ENCODE peak calls at places on chromosomes 11 and 22, in ten cellular contexts. K, L, M, Y, G, E, C, H, P and R are unnamed samples.

GRCh38 chr11:69659591-69659990 is 15.6 kb downstream of the LTO1 start:
- DNase-seq in K (no peak), L (no peak), M (no peak), Y (no peak), G (no peak), E (no peak), C (peak; percentile 66), H (no peak), P (no peak), R (peak; percentile 16)

GRCh38 chr22:37203354-37204044 is 8.8 kb downstream of the SSTR3 start:
- DNase-seq in K (no peak), L (no peak), M (no peak), Y (no peak), G (no peak), E (no peak), C (peak; percentile 65), H (no peak), P (no peak), R (peak; percentile 57)

GRCh38 chr11:72724021-72724561 is 28.1 kb downstream of the ARAP1 start:
- DNase-seq in K (no peak), L (no peak), M (no peak), Y (no peak), G (no peak), E (no peak), C (no peak), H (no peak), P (no peak), R (peak; percentile 54)

GRCh38 chr11:69050592-69051380 is 2.1 kb downstream of the TPCN2 start:
- DNase-seq in K (no peak), L (no peak), M (no peak), Y (no peak), G (no peak), E (no peak), C (no peak), H (no peak), P (no peak), R (peak; percentile 68)

GRCh38 chr11:78341841-78342240 is 75.8 kb downstream of the GAB2 start:
- DNase-seq in K (no peak), L (no peak), M (no peak), Y (no peak), G (no peak), E (no peak), C (no peak), H (no peak), P (no peak), R (no peak)

GRCh38 chr11:34250732-34251639 is 106.8 kb downstream of the ABTB2 start:
- DNase-seq in K (no peak), L (no peak), M (peak; percentile 46), Y (peak; percentile 18), G (peak; percentile 84), E (peak; percentile 35), C (peak; percentile 86), H (peak; percentile 18), P (peak; percentile 42), R (no peak)

GRCh38 chr11:130237282-130238006 is 77.3 kb downstream of the ZBTB44 start:
- DNase-seq in K (no peak), L (no peak), M (no peak), Y (no peak), G (no peak), E (no peak), C (no peak), H (no peak), P (no peak), R (no peak)

GRCh38 chr11:96396637-96397036 is 6.8 kb downstream of the JRKL start:
- DNase-seq in K (no peak), L (no peak), M (no peak), Y (no peak), G (no peak), E (no peak), C (no peak), H (no peak), P (no peak), R (no peak)

GRCh38 chr11:94933225-94934130 is 39.9 kb downstream of the CWC15 start:
- DNase-seq in K (no peak), L (no peak), M (no peak), Y (peak; percentile 68), G (no peak), E (no peak), C (no peak), H (no peak), P (peak; percentile 84), R (no peak)

GRCh38 chr22:44213489-44214043 is 32.8 kb downstream of the PARVG start:
- DNase-seq in K (no peak), L (no peak), M (no peak), Y (no peak), G (no peak), E (no peak), C (no peak), H (no peak), P (no peak), R (no peak)

GRCh38 chr11:72229925-72230763 is 5.6 kb downstream of the INPPL1 start:
- DNase-seq in K (no peak), L (no peak), M (no peak), Y (no peak), G (no peak), E (no peak), C (peak; percentile 68), H (peak; percentile 3), P (no peak), R (peak; percentile 61)

GRCh38 chr22:18023509-18024275 is 669 bp downstream of the MICAL3 start:
- DNase-seq in K (peak; percentile 74), L (peak; percentile 79), M (peak; percentile 89), Y (peak; percentile 86), G (peak; percentile 36), E (peak; percentile 80), C (peak; percentile 93), H (peak; percentile 91), P (peak; percentile 92), R (peak; percentile 91)

GRCh38 chr22:23305922-23306374 is 125.6 kb downstream of the BCR start:
- DNase-seq in K (peak; percentile 18), L (no peak), M (no peak), Y (peak; percentile 76), G (no peak), E (no peak), C (peak; percentile 92), H (peak; percentile 69), P (peak; percentile 88), R (peak; percentile 95)

GRCh38 chr11:119320593-119321524 is 3.9 kb upstream of the MCAM start:
- DNase-seq in K (peak; percentile 18), L (peak; percentile 63), M (peak; percentile 56), Y (no peak), G (peak; percentile 65), E (peak; percentile 70), C (peak; percentile 90), H (peak; percentile 67), P (peak; percentile 82), R (peak; percentile 87)

GRCh38 chr11:13297917-13298356 is 20.3 kb downstream of the BMAL1 start:
- DNase-seq in K (no peak), L (no peak), M (no peak), Y (no peak), G (peak; percentile 50), E (no peak), C (no peak), H (no peak), P (no peak), R (no peak)

GRCh38 chr22:39214006-39214382 is 30.8 kb downstream of the PDGFB start:
- DNase-seq in K (no peak), L (no peak), M (no peak), Y (no peak), G (no peak), E (no peak), C (no peak), H (no peak), P (peak; percentile 3), R (no peak)

GRCh38 chr22:38452373-38453064 is 2.5 kb downstream of the KCNJ4 start:
- DNase-seq in K (no peak), L (no peak), M (no peak), Y (peak; percentile 71), G (no peak), E (no peak), C (no peak), H (no peak), P (peak; percentile 78), R (peak; percentile 56)

GRCh38 chr22:39277135-39277607 is 32.4 kb upstream of the PDGFB start:
- DNase-seq in K (no peak), L (no peak), M (no peak), Y (no peak), G (no peak), E (no peak), C (no peak), H (no peak), P (peak; percentile 66), R (no peak)

GRCh38 chr11:79117488-79117887 is 323.3 kb downstream of the TENM4 start:
- DNase-seq in K (no peak), L (peak; percentile 64), M (no peak), Y (no peak), G (no peak), E (no peak), C (no peak), H (no peak), P (no peak), R (no peak)

GRCh38 chr11:90246468-90246867 is 23.6 kb upstream of the CHORDC1 start:
- DNase-seq in K (no peak), L (no peak), M (no peak), Y (no peak), G (no peak), E (no peak), C (no peak), H (no peak), P (no peak), R (no peak)

GRCh38 chr22:38240734-38241252 is 32.0 kb downstream of the TMEM184B start:
- DNase-seq in K (peak; percentile 64), L (peak; percentile 57), M (peak; percentile 51), Y (peak; percentile 79), G (no peak), E (peak; percentile 92), C (no peak), H (peak; percentile 82), P (peak; percentile 54), R (no peak)

GRCh38 chr22:30298005-30298701 is 8.8 kb upstream of the CASTOR1 start:
- DNase-seq in K (no peak), L (peak; percentile 97), M (no peak), Y (no peak), G (no peak), E (no peak), C (no peak), H (peak; percentile 58), P (no peak), R (no peak)

GRCh38 chr22:29149841-29150555 is 55.7 kb upstream of the EMID1 start:
- DNase-seq in K (no peak), L (no peak), M (no peak), Y (no peak), G (no peak), E (peak; percentile 22), C (peak; percentile 71), H (no peak), P (no peak), R (peak; percentile 59)

GRCh38 chr11:86577663-86578636 is 94.5 kb downstream of the ME3 start:
- DNase-seq in K (no peak), L (no peak), M (peak; percentile 75), Y (no peak), G (no peak), E (no peak), C (peak; percentile 88), H (peak; percentile 72), P (peak; percentile 66), R (peak; percentile 87)

GRCh38 chr22:42856179-42856864 is 751 bp downstream of the ARFGAP3 start:
- DNase-seq in K (peak; percentile 27), L (peak; percentile 18), M (peak; percentile 63), Y (no peak), G (peak; percentile 63), E (no peak), C (peak; percentile 90), H (peak; percentile 76), P (no peak), R (peak; percentile 90)

GRCh38 chr11:67404515-67405195 is 772 bp downstream of the TBC1D10C start:
- DNase-seq in K (no peak), L (no peak), M (no peak), Y (no peak), G (peak; percentile 77), E (no peak), C (no peak), H (no peak), P (no peak), R (peak; percentile 80)